ENCODE peak calls at places on chromosomes 6 and 20, in ten cellular contexts. J, B, Q, N, P, D, M, U, G and Y are unnamed samples.
A peak's percentile ranks its signal among the peaks of the same experiment; 100 is the strongest.

GRCh38 chr6:139800837-139801236 is 426.4 kb upstream of the CITED2 start:
- DNase-seq in D (no peak), Q (no peak), B (no peak), G (no peak), N (no peak), P (no peak), J (no peak), M (no peak), U (no peak), Y (no peak)

GRCh38 chr6:127404133-127404532 is 55.1 kb downstream of the KIAA0408 start:
- DNase-seq in N (no peak), J (no peak), U (no peak), P (peak; percentile 20), Q (no peak), M (no peak), D (no peak), B (no peak), G (no peak), Y (no peak)

GRCh38 chr20:25084616-25085187 is 2.8 kb upstream of the VSX1 start:
- DNase-seq in M (no peak), U (no peak), B (no peak), J (no peak), G (no peak), N (no peak), D (no peak), Q (no peak), P (no peak), Y (no peak)

GRCh38 chr20:47963022-47963421 is 177.7 kb upstream of the SULF2 start:
- DNase-seq in Q (no peak), U (no peak), J (no peak), G (no peak), M (no peak), N (no peak), D (no peak), B (no peak), P (no peak), Y (no peak)

GRCh38 chr6:160000280-160000704 is 31.4 kb downstream of the IGF2R start:
- DNase-seq in P (no peak), N (no peak), G (no peak), Q (no peak), U (peak; percentile 45), J (no peak), M (no peak), D (no peak), B (no peak), Y (no peak)

GRCh38 chr6:142985286-142985685 is 40.3 kb upstream of the HIVEP2 start:
- DNase-seq in G (no peak), U (no peak), D (no peak), N (no peak), Q (no peak), B (no peak), P (no peak), J (peak; percentile 8), M (no peak), Y (no peak)

GRCh38 chr20:62348604-62349003 is 18.5 kb downstream of the LAMA5 start:
- DNase-seq in N (no peak), D (no peak), U (no peak), J (no peak), P (no peak), M (no peak), B (no peak), G (no peak), Q (no peak), Y (no peak)

GRCh38 chr6:153062516-153062915 is 60.0 kb upstream of the MTRF1L start:
- DNase-seq in D (no peak), N (no peak), J (no peak), Q (no peak), G (no peak), B (no peak), U (no peak), P (no peak), M (no peak), Y (no peak)

GRCh38 chr6:45420083-45420908 is 42.6 kb upstream of the SUPT3H start:
- DNase-seq in N (no peak), G (no peak), J (peak; percentile 63), B (peak; percentile 33), P (peak; percentile 13), M (no peak), Q (peak; percentile 76), U (peak; percentile 44), D (no peak), Y (no peak)

GRCh38 chr6:157099912-157100593 is 223.3 kb downstream of the TMEM242 start:
- DNase-seq in U (peak; percentile 39), D (no peak), P (peak; percentile 63), B (peak; percentile 6), J (peak; percentile 56), M (no peak), G (no peak), N (no peak), Q (no peak), Y (peak; percentile 45)

GRCh38 chr6:101907356-101908217 is 514.1 kb downstream of the GRIK2 start:
- DNase-seq in Q (no peak), B (no peak), N (no peak), P (no peak), M (no peak), J (no peak), U (peak; percentile 94), D (no peak), G (no peak), Y (no peak)

GRCh38 chr6:36129889-36130671 is at the start of gene MAPK13:
- DNase-seq in B (no peak), G (no peak), P (peak; percentile 67), N (no peak), J (peak; percentile 29), M (no peak), U (peak; percentile 36), D (no peak), Q (peak; percentile 62), Y (no peak)